ENCODE peak calls at places on chromosomes 12 and 14, in seven cellular contexts. C is T47D; F is CD14-positive monocyte; Y is stimulated activated CD8-positive, alpha-beta memory T cell treated with anti-CD3 and anti-CD28 coated beads, Interleukin-15, amount 100 ng/mL, for 1 hour; V is T-helper 2 cell; Z is RWPE1; E is colonic mucosa. A is an unnamed sample.

GRCh38 chr12:51192284-51192671 is 19.3 kb upstream of the TFCP2 start:
- DNase-seq in Z (no peak), F (no peak), Y (no peak), V (no peak), C (peak), E (no peak), A (no peak)

GRCh38 chr12:630656-631632 is 32.3 kb downstream of the NINJ2 start:
- DNase-seq in F (no peak), E (peak), C (no peak), Y (peak), V (peak), Z (no peak), A (peak)

GRCh38 chr12:38691164-38691563 is 214.2 kb downstream of the CPNE8 start:
- DNase-seq in E (no peak), Y (no peak), C (no peak), Z (no peak), F (no peak), V (no peak), A (no peak)

GRCh38 chr12:125203145-125203765 is 138.0 kb downstream of the AACS start:
- DNase-seq in F (no peak), E (no peak), V (no peak), C (peak), Z (peak), Y (no peak), A (no peak)

GRCh38 chr14:31380106-31380505 is 40.2 kb downstream of the HEATR5A start:
- DNase-seq in Y (no peak), C (no peak), F (no peak), E (no peak), V (no peak), Z (no peak), A (no peak)

GRCh38 chr14:32473476-32473875 is 144.4 kb downstream of the AKAP6 start:
- DNase-seq in C (peak), E (peak), Y (no peak), V (no peak), F (no peak), Z (peak), A (no peak)

GRCh38 chr14:84225243-84225642 is 1304.7 kb upstream of the FLRT2 start:
- DNase-seq in C (no peak), V (no peak), Y (no peak), Z (no peak), F (no peak), E (peak), A (no peak)

GRCh38 chr14:24332094-24332983 is 2.5 kb downstream of the ADCY4 start:
- DNase-seq in Z (peak), C (peak), Y (peak), E (peak), V (peak), F (no peak), A (peak)

GRCh38 chr12:20429876-20430275 is 61.5 kb downstream of the PDE3A start:
- DNase-seq in Z (no peak), C (no peak), Y (no peak), F (no peak), V (no peak), E (no peak), A (no peak)

GRCh38 chr14:31263485-31264133 is 56.0 kb upstream of the HECTD1 start:
- DNase-seq in F (no peak), V (no peak), Z (peak), E (no peak), C (peak), Y (no peak), A (no peak)

A was measured in H1.